ENCODE peak calls at places on chromosome 13, in eight cellular contexts. V is activated CD4-positive, alpha-beta T cell treated with anti-CD3 and anti-CD28 coated beads, Interleukin-2, amount 50 U/mL, for 24 hours; O is NCI-H1694; A is T-helper 2 cell; Z is activated T-helper 1 cell treated with Interleukin-2 at 50 U/mL for 16 hours; N is nephron progenitor cell; P is stimulated activated CD4-positive, alpha-beta T cell treated with anti-CD3 and anti-CD28 coated beads, Interleukin-2, amount 100 ng/mL, for 48 hours; D is Right ventricle myocardium superior. E is an unnamed sample.

GRCh38 chr13:98541211-98541610 is 35.7 kb downstream of the STK24 start:
- DNase-seq in Z (no peak), D (no peak), N (no peak), O (no peak), V (no peak), A (no peak), P (no peak), E (no peak)

GRCh38 chr13:86383151-86383550 is 583.9 kb upstream of the SLITRK6 start:
- DNase-seq in Z (no peak), D (no peak), N (no peak), P (no peak), O (no peak), V (no peak), A (no peak), E (no peak)

GRCh38 chr13:52356327-52356726 is 49.6 kb downstream of the THSD1 start:
- DNase-seq in N (no peak), Z (no peak), O (no peak), P (no peak), V (no peak), A (no peak), D (no peak), E (no peak)

GRCh38 chr13:76722782-76723181 is 163.4 kb downstream of the KCTD12 start:
- DNase-seq in P (no peak), N (no peak), Z (no peak), O (no peak), D (no peak), A (no peak), V (no peak), E (no peak)

GRCh38 chr13:104678161-104678560 is 1611.9 kb upstream of the SLC10A2 start:
- DNase-seq in D (no peak), O (no peak), P (no peak), A (no peak), N (no peak), V (no peak), Z (no peak), E (no peak)

GRCh38 chr13:70568571-70568970 is 460.3 kb upstream of the KLHL1 start:
- DNase-seq in N (peak), Z (no peak), A (peak), D (no peak), O (peak), V (no peak), P (no peak), E (no peak)

GRCh38 chr13:43077446-43077845 is 54.1 kb downstream of the DNAJC15 start:
- DNase-seq in A (no peak), Z (no peak), N (peak), O (no peak), V (no peak), P (no peak), D (no peak), E (no peak)

GRCh38 chr13:101018720-101019119 is 344.1 kb upstream of the TMTC4 start:
- DNase-seq in O (no peak), D (no peak), V (no peak), N (no peak), Z (no peak), P (no peak), A (no peak), E (peak)

GRCh38 chr13:37023871-37024270 is 23.3 kb downstream of the EXOSC8 start:
- DNase-seq in N (no peak), P (no peak), O (no peak), V (no peak), Z (no peak), D (no peak), A (no peak), E (no peak)

GRCh38 chr13:49441846-49442245 is 2.0 kb downstream of the CAB39L start:
- DNase-seq in N (no peak), Z (no peak), O (no peak), A (peak), D (no peak), V (no peak), P (no peak), E (no peak)

GRCh38 chr13:26254583-26255102 is 714 bp downstream of the CDK8 start:
- DNase-seq in V (peak), O (no peak), A (peak), D (peak), N (peak), P (peak), Z (peak), E (peak)

GRCh38 chr13:29125934-29126424 is 305.8 kb downstream of the MTUS2 start:
- DNase-seq in Z (no peak), O (no peak), P (no peak), N (no peak), A (peak), D (no peak), V (no peak), E (no peak)

GRCh38 chr13:44686478-44687071 is 110.4 kb upstream of the TSC22D1 start:
- DNase-seq in N (no peak), D (no peak), O (no peak), V (no peak), A (no peak), P (no peak), Z (no peak), E (no peak)

GRCh38 chr13:110012102-110012739 is 225.8 kb upstream of the IRS2 start:
- DNase-seq in N (no peak), A (no peak), P (no peak), O (no peak), V (no peak), D (no peak), Z (no peak), E (peak)

GRCh38 chr13:74444877-74445479 is 310.8 kb upstream of the KLF12 start:
- DNase-seq in N (no peak), O (no peak), Z (no peak), A (no peak), D (no peak), V (no peak), P (no peak), E (no peak)

GRCh38 chr13:23288564-23288963 is 107.8 kb downstream of the SGCG start:
- DNase-seq in O (no peak), P (no peak), A (no peak), Z (no peak), N (no peak), V (no peak), D (no peak), E (no peak)

GRCh38 chr13:73079359-73079758 is 20.6 kb downstream of the KLF5 start:
- DNase-seq in O (no peak), A (no peak), P (no peak), D (no peak), V (no peak), Z (no peak), N (no peak), E (no peak)

GRCh38 chr13:101919541-101920306 is 467.2 kb downstream of the ITGBL1 start:
- DNase-seq in V (no peak), A (no peak), Z (no peak), P (no peak), D (peak), O (peak), N (peak), E (no peak)

GRCh38 chr13:98083936-98084335 is 59.0 kb upstream of the FARP1 start:
- DNase-seq in N (no peak), D (no peak), Z (no peak), P (no peak), V (no peak), O (no peak), A (no peak), E (no peak)

GRCh38 chr13:98751397-98752110 is 918 bp downstream of the SLC15A1 start:
- DNase-seq in O (no peak), P (no peak), A (no peak), D (no peak), Z (no peak), V (no peak), N (peak), E (no peak)

GRCh38 chr13:42532561-42533335 is 41.2 kb upstream of the TNFSF11 start:
- DNase-seq in A (no peak), D (no peak), N (no peak), V (no peak), Z (no peak), P (no peak), O (no peak), E (no peak)

GRCh38 chr13:97306646-97307045 is 84.5 kb downstream of the MBNL2 start:
- DNase-seq in N (no peak), Z (no peak), D (no peak), O (no peak), A (no peak), V (no peak), P (no peak), E (no peak)